ENCODE peak calls at places on chromosomes 3 and 15, in nine cellular contexts. T is GM23248, O is OCI-LY7, S is GM23338, M is PC-3, Z is hepatocyte, L is SK-N-SH, C is HCT116, I is neural progenitor cell. N is an unnamed sample. For H3K4me1, the result is how much of the 10 kb centered on the place peaks cover.

GRCh38 chr15:91522609-91523332 is 330.7 kb upstream of the SLCO3A1 start:
- DNase-seq in T (peak), O (no peak), S (peak), M (peak), Z (no peak), L (no peak), C (no peak), I (peak), N (peak)

GRCh38 chr15:58221591-58222241 is 83.5 kb downstream of the AQP9 start:
- DNase-seq in T (peak), O (peak), S (peak), M (peak), Z (no peak), L (peak), C (peak), I (peak), N (peak)

GRCh38 chr3:123652346-123652984 is 67.6 kb upstream of the HACD2 start:
- DNase-seq in T (peak), O (peak), S (peak), M (peak), Z (peak), L (peak), C (peak), I (peak), N (peak)

GRCh38 chr3:54188176-54188791 is 65.9 kb downstream of the CACNA2D3 start:
- DNase-seq in T (peak), O (peak), S (peak), M (peak), Z (peak), L (no peak), C (peak), I (peak), N (peak)

GRCh38 chr3:111794701-111795100 is 64.4 kb upstream of the PHLDB2 start:
- DNase-seq in T (peak), O (no peak), S (no peak), M (no peak), Z (no peak), L (no peak), C (no peak), I (no peak), N (no peak)

GRCh38 chr3:195025056-195025880 is 245.7 kb downstream of the XXYLT1 start:
- DNase-seq in T (no peak), O (no peak), S (no peak), M (no peak), Z (no peak), L (peak), C (no peak), I (no peak), N (no peak)

GRCh38 chr3:127473244-127474024 is 117.1 kb downstream of the TPRA1 start:
- DNase-seq in T (no peak), O (peak), S (peak), M (peak), Z (peak), L (peak), C (peak), I (peak), N (no peak)

GRCh38 chr3:129654126-129654525 is 47.6 kb upstream of the PLXND1 start:
- DNase-seq in T (peak), O (no peak), S (no peak), M (no peak), Z (no peak), L (no peak), C (no peak), I (no peak), N (no peak)

GRCh38 chr15:50676799-50677483 is 9.7 kb downstream of the TRPM7 start:
- DNase-seq in T (peak), O (no peak), S (no peak), M (no peak), Z (peak), L (no peak), C (no peak), I (no peak), N (no peak)

GRCh38 chr3:53030864-53031445 is 14.9 kb downstream of the SFMBT1 start:
- DNase-seq in T (no peak), O (no peak), S (peak), M (no peak), Z (no peak), L (no peak), C (no peak), I (no peak), N (no peak)

GRCh38 chr3:114504941-114505632 is 211.3 kb downstream of the TIGIT start:
- DNase-seq in T (peak), O (no peak), S (no peak), M (peak), Z (no peak), L (no peak), C (no peak), I (no peak), N (no peak)

GRCh38 chr3:64084640-64085039 is 61.3 kb upstream of the PSMD6 start:
- DNase-seq in T (peak), O (no peak), S (no peak), M (peak), Z (no peak), L (no peak), C (peak), I (no peak), N (no peak)

DNA sequence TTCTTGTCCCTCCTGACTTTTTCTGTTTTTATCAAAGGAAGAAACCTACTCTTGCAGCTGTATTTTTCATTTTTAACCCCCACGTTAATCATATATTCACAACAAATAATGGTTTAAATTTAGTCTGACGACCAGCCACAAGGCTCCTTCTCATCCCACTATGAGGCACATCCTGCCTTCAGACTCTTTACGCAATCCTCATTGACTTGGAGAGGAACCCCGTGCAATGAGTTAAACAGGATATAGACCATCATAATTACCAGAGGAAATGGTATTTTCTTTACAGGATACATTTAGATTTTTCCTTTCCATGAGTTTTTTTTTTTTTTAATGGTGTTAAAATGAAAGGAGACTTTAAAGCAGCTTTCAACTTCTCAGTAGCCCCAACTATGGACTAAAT is 68.5 kb downstream of the WWTR1 start:
- DNase-seq in T (peak), O (no peak), S (no peak), M (peak), Z (no peak), L (no peak), C (no peak), I (no peak), N (no peak)
- H3K4me1 ChIP-seq in T (under half), O (under half), S (under half), M (half or more), Z (under half), L (half or more), C (half or more), I (under half), N (under half)

GRCh38 chr3:35295875-35296274 is 343.4 kb upstream of the ARPP21 start:
- DNase-seq in T (no peak), O (no peak), S (no peak), M (no peak), Z (no peak), L (no peak), C (no peak), I (no peak), N (no peak)

GRCh38 chr3:35296533-35296932 is 342.8 kb upstream of the ARPP21 start:
- DNase-seq in T (no peak), O (no peak), S (no peak), M (no peak), Z (no peak), L (no peak), C (no peak), I (no peak), N (peak)

DNA sequence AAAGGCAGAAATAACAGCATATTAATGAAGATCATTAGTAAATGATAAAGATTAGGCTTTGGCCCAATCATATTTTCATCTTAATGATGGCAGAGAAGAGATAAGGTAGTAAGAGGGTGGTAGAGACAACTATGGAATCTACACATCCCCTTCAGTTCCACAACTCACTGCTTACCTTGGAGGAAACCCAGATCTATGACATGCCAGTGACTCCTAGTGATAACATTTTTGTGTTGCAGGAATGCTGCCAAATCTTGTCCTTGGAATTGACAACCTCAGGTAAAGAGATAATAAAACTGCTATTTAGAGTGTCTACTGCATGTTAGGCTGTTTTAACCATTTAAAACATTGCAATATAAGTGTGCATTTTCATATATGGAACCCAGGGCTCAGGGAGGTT is 347.5 kb upstream of the ARPP21 start:
- DNase-seq in T (no peak), O (no peak), S (peak), M (no peak), Z (no peak), L (no peak), C (no peak), I (no peak), N (no peak)
- TF ChIP-seq EZH2phosphoT487 in T (no peak), O (no peak), S (no peak), M (no peak), Z (no peak), L (no peak), C (no peak), I (no peak), N (no peak)

GRCh38 chr3:16599694-16600093 is 5.5 kb downstream of the DAZL start:
- DNase-seq in T (no peak), O (no peak), S (no peak), M (no peak), Z (no peak), L (no peak), C (no peak), I (no peak), N (no peak)

GRCh38 chr3:16601539-16602005 is 3.7 kb downstream of the DAZL start:
- DNase-seq in T (no peak), O (no peak), S (no peak), M (no peak), Z (no peak), L (no peak), C (no peak), I (no peak), N (no peak)

GRCh38 chr3:16600771-16601538 is 4.3 kb downstream of the DAZL start:
- DNase-seq in T (peak), O (peak), S (peak), M (peak), Z (peak), L (peak), C (peak), I (peak), N (peak)

GRCh38 chr3:16595778-16596177 is 9.4 kb downstream of the DAZL start:
- DNase-seq in T (peak), O (no peak), S (no peak), M (peak), Z (no peak), L (no peak), C (no peak), I (no peak), N (no peak)

DNA sequence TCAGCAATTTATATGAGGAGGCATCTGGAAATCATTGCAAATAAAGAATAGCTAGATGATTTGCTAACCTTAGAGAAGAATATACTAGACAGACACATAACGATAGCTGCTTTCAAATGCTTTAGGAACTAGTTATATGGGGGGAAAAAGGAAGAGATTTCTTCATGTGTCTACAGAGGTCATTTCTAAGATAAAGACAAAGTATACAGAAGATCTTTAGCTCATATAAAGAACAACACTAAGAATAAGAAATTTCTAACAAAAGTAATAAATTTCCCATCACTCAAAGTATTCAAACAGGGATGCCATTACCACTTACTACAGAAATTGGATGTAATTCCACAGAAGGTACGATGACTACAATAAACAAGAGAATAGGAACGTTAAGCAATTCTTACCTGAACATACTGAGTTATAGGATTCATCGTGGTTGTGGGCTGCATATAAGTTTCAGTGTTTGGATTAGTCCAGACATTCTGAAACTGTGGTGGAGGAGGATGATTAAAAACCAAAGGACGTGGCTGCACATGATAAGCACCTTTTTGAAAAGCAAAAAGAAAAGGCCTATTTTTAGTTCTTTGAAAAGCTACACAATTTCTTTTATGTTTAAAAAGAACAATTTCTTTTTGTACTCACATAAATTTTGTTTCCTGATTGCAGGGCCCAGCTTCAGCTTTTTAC is 8.7 kb downstream of the DAZL start:
- DNase-seq in T (no peak), O (no peak), S (no peak), M (no peak), Z (no peak), L (no peak), C (no peak), I (no peak), N (peak)
- H3K4me1 ChIP-seq in T (under half), O (under half), S (under half), M (under half), Z (under half), L (under half), C (under half), I (under half), N (under half)

DNA sequence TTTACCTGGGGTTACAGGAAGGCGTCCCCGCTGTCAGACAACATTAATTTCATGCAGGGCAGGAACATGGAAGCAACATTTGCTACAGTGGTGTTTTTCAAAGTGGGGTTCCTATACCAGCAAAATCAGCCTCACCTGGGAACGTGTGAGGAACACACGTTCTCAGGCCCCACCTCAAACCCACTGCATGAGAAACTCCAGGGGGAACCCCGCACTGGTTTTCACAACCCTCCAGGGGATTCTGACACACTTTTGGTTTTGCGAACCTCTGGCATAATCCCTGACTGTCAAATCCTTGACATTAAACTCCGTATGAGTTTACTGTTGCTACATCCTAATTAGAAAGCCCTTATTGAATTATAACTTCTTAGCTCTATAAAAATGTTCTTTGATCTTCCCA is 127.7 kb downstream of the LRRK1 start:
- DNase-seq in T (no peak), O (no peak), S (no peak), M (no peak), Z (no peak), L (no peak), C (no peak), I (no peak), N (no peak)
- TF ChIP-seq EZH2phosphoT487 in T (no peak), O (no peak), S (no peak), M (no peak), Z (no peak), L (no peak), C (no peak), I (no peak), N (no peak)

GRCh38 chr3:24138876-24139256 is 193.8 kb downstream of the NR1D2 start:
- DNase-seq in T (no peak), O (peak), S (no peak), M (no peak), Z (no peak), L (no peak), C (no peak), I (no peak), N (no peak)
- H3K4me1 ChIP-seq in T (under half), O (under half), S (under half), M (under half), Z (under half), L (under half), C (under half), I (under half), N (under half)

GRCh38 chr3:192187485-192188051 is 539.8 kb downstream of the FGF12 start:
- DNase-seq in T (no peak), O (no peak), S (peak), M (no peak), Z (no peak), L (no peak), C (no peak), I (peak), N (no peak)

GRCh38 chr3:192186508-192186907 is 540.8 kb downstream of the FGF12 start:
- DNase-seq in T (no peak), O (no peak), S (no peak), M (no peak), Z (no peak), L (no peak), C (no peak), I (no peak), N (no peak)

GRCh38 chr3:192183109-192183508 is 544.2 kb downstream of the FGF12 start:
- DNase-seq in T (no peak), O (peak), S (no peak), M (no peak), Z (no peak), L (no peak), C (no peak), I (no peak), N (no peak)

GRCh38 chr3:192194081-192194480 is 533.3 kb downstream of the FGF12 start:
- DNase-seq in T (no peak), O (no peak), S (no peak), M (no peak), Z (no peak), L (no peak), C (no peak), I (peak), N (no peak)

GRCh38 chr3:192188218-192188835 is 539.0 kb downstream of the FGF12 start:
- DNase-seq in T (peak), O (peak), S (peak), M (peak), Z (peak), L (peak), C (peak), I (peak), N (peak)
- TF ChIP-seq EZH2phosphoT487 in T (no peak), O (no peak), S (no peak), M (no peak), Z (no peak), L (no peak), C (no peak), I (no peak), N (no peak)

GRCh38 chr3:140955645-140956044 is 14.0 kb downstream of the SLC25A36 start:
- DNase-seq in T (no peak), O (no peak), S (no peak), M (no peak), Z (no peak), L (no peak), C (no peak), I (no peak), N (no peak)
- H3K4me1 ChIP-seq in T (under half), O (under half), S (under half), M (under half), Z (under half), L (under half), C (under half), I (under half), N (under half)

GRCh38 chr15:59364238-59364637 is 8.4 kb downstream of the MYO1E start:
- DNase-seq in T (peak), O (no peak), S (no peak), M (peak), Z (no peak), L (no peak), C (no peak), I (no peak), N (no peak)
- TF ChIP-seq EZH2phosphoT487 in T (no peak), O (no peak), S (no peak), M (no peak), Z (no peak), L (no peak), C (no peak), I (no peak), N (no peak)

GRCh38 chr3:187314176-187314575 is 22.6 kb upstream of the MASP1 start:
- DNase-seq in T (peak), O (no peak), S (no peak), M (no peak), Z (no peak), L (no peak), C (no peak), I (no peak), N (no peak)
- H3K4me1 ChIP-seq in T (under half), O (under half), S (under half), M (under half), Z (under half), L (under half), C (under half), I (under half), N (under half)

N was measured in MM.1S.